ENCODE peak calls at places on chromosomes 7 and 10, in nine cellular contexts. L, S, D, N, P, Q, W, F and V are unnamed samples.

GRCh38 chr7:10225265-10225664 is 748.4 kb upstream of the PHF14 start:
- DNase-seq in L (no peak), S (no peak), D (no peak), N (no peak), P (no peak), Q (no peak), W (no peak), F (no peak), V (no peak)

GRCh38 chr7:618539-619355 is 99.1 kb upstream of the PDGFA start:
- DNase-seq in L (no peak), S (no peak), D (peak; percentile 54), N (no peak), P (no peak), Q (no peak), W (no peak), F (no peak), V (no peak)

GRCh38 chr7:50711271-50712175 is 71.2 kb downstream of the GRB10 start:
- DNase-seq in L (no peak), S (no peak), D (no peak), N (peak; percentile 48), P (peak; percentile 43), Q (no peak), W (no peak), F (peak; percentile 56), V (no peak)

GRCh38 chr7:113267271-113267670 is 148.9 kb upstream of the SMIM30 start:
- DNase-seq in L (no peak), S (no peak), D (no peak), N (no peak), P (no peak), Q (no peak), W (no peak), F (no peak), V (no peak)

GRCh38 chr7:98613601-98614425 is 3.3 kb upstream of the NPTX2 start:
- DNase-seq in L (peak; percentile 40), S (no peak), D (no peak), N (no peak), P (no peak), Q (no peak), W (no peak), F (no peak), V (peak; percentile 1)

GRCh38 chr10:11006428-11006825 is 11.2 kb upstream of the CELF2 start:
- DNase-seq in L (no peak), S (no peak), D (no peak), N (no peak), P (no peak), Q (no peak), W (no peak), F (no peak), V (no peak)

GRCh38 chr10:52442576-52442975 is 128.5 kb downstream of the DKK1 start:
- DNase-seq in L (peak; percentile 46), S (no peak), D (no peak), N (no peak), P (no peak), Q (no peak), W (no peak), F (no peak), V (no peak)

GRCh38 chr7:131235489-131236317 is 92.0 kb upstream of the MKLN1 start:
- DNase-seq in L (peak; percentile 98), S (no peak), D (no peak), N (peak; percentile 43), P (no peak), Q (no peak), W (peak; percentile 74), F (no peak), V (peak; percentile 98)

GRCh38 chr7:127979728-127980126 is 51.5 kb downstream of the LRRC4 start:
- DNase-seq in L (no peak), S (no peak), D (no peak), N (no peak), P (no peak), Q (no peak), W (no peak), F (no peak), V (no peak)

GRCh38 chr10:104041891-104042535 is 43.7 kb downstream of the COL17A1 start:
- DNase-seq in L (no peak), S (no peak), D (no peak), N (no peak), P (no peak), Q (no peak), W (no peak), F (no peak), V (no peak)
- H3K36me3 ChIP-seq in L (no peaks in the 10 kb centered on the region), S (no peaks in the 10 kb centered on the region), D (no peaks in the 10 kb centered on the region), N (no peaks in the 10 kb centered on the region), P (no peaks in the 10 kb centered on the region), Q (no peaks in the 10 kb centered on the region), W (no peaks in the 10 kb centered on the region), F (no peaks in the 10 kb centered on the region), V (no peaks in the 10 kb centered on the region)

GRCh38 chr10:132371641-132372081 is 25.3 kb upstream of the PWWP2B start:
- DNase-seq in L (no peak), S (no peak), D (peak; percentile 50), N (no peak), P (no peak), Q (no peak), W (peak; percentile 15), F (no peak), V (no peak)
- TF ChIP-seq CTCF in L (peak; percentile 38), S (peak; percentile 65), D (peak; percentile 23), N (no peak), P (no peak), Q (no peak), W (peak; percentile 69), F (no peak), V (peak; percentile 21)

GRCh38 chr7:141701489-141702046 is 398 bp downstream of the DENND11 start:
- DNase-seq in L (peak; percentile 29), S (peak; percentile 79), D (peak; percentile 74), N (peak; percentile 42), P (peak; percentile 39), Q (peak; percentile 90), W (no peak), F (peak; percentile 28), V (no peak)

GRCh38 chr7:141702047-141702567 is at the start of gene DENND11:
- DNase-seq in L (peak; percentile 44), S (peak; percentile 74), D (peak; percentile 81), N (peak; percentile 23), P (peak; percentile 56), Q (peak; percentile 93), W (no peak), F (peak; percentile 56), V (no peak)

GRCh38 chr7:141704112-141704511 is 2.1 kb upstream of the DENND11 start:
- DNase-seq in L (no peak), S (no peak), D (no peak), N (no peak), P (no peak), Q (no peak), W (no peak), F (no peak), V (no peak)

GRCh38 chr7:141704741-141705140 is 2.8 kb upstream of the DENND11 start:
- DNase-seq in L (no peak), S (no peak), D (no peak), N (no peak), P (no peak), Q (no peak), W (no peak), F (no peak), V (no peak)

GRCh38 chr7:141702892-141703291 is 926 bp upstream of the DENND11 start:
- DNase-seq in L (no peak), S (no peak), D (no peak), N (no peak), P (no peak), Q (no peak), W (no peak), F (no peak), V (no peak)
- H3K4me3 ChIP-seq in L (peak overlapping the region; percentile 79), S (no peak overlapping the region), D (peak overlapping the region; percentile 63), N (peak overlapping the region; percentile 87), P (peak overlapping the region; percentile 93), Q (peak overlapping the region; percentile 97), W (peak overlapping the region; percentile 60), F (peak overlapping the region; percentile 84), V (no peak overlapping the region)

DNA sequence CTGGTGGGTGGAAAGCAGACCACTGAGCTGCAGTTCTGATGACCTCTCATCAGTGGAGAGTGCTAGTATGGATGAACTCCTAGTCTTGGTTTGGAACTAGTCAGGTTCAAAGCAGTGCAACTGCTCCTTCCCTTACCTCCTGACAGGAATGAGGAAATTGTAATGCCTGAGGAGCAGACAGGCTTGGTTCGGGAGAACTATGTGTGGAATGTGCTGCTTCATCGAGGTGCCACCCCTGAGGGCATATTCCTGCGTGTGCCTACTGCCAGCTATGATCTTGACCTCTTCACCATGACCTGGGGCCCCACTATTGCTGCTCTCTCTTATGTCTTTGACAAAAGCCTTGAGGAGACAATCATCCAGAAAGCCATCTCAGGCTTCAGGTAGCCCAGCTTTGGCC is 27.4 kb upstream of the NFKB2 start:
- DNase-seq in L (no peak), S (no peak), D (no peak), N (no peak), P (no peak), Q (no peak), W (no peak), F (no peak), V (peak; percentile 7)
- H3K36me3 ChIP-seq in L (peaks cover 80% of the 10 kb centered on the region), S (peaks cover 47% of the 10 kb centered on the region), D (peaks cover 97% of the 10 kb centered on the region), N (peaks cover 91% of the 10 kb centered on the region), P (peaks cover 100% of the 10 kb centered on the region), Q (peaks cover 90% of the 10 kb centered on the region), W (peaks cover 64% of the 10 kb centered on the region), F (peaks cover 99% of the 10 kb centered on the region), V (peaks cover 11% of the 10 kb centered on the region)

GRCh38 chr7:25148772-25149575 is 23.9 kb upstream of the CYCS start:
- DNase-seq in L (no peak), S (no peak), D (no peak), N (no peak), P (no peak), Q (no peak), W (no peak), F (no peak), V (no peak)
- TF ChIP-seq CTCF in L (no peak), S (no peak), D (no peak), N (no peak), P (no peak), Q (no peak), W (no peak), F (no peak), V (no peak)